ENCODE peak calls at places on chromosomes 3 and 15, in eight cellular contexts. N is glutamatergic neuron; I is body of pancreas; X is activated B cell treated with CpG ODN at 0.5 μM for 24 hours; Z is CD8-positive, alpha-beta T cell; H is mucosa of descending colon; J is transverse colon; W is endothelial cell. L is an unnamed sample.

GRCh38 chr3:64848822-64849221 is 161.0 kb upstream of the ADAMTS9 start:
- DNase-seq in N (no peak), J (peak; percentile 9), Z (no peak), H (peak; percentile 28), W (no peak), X (no peak), I (no peak), L (no peak)

GRCh38 chr3:81270603-81271371 is 490.7 kb downstream of the GBE1 start:
- DNase-seq in N (no peak), J (no peak), W (no peak), Z (no peak), I (no peak), X (no peak), H (no peak), L (no peak)

GRCh38 chr3:197749315-197749600 is 425 bp upstream of the FYTTD1 start:
- DNase-seq in Z (peak; percentile 39), W (no peak), I (peak; percentile 65), J (peak; percentile 63), X (no peak), H (peak; percentile 55), N (peak; percentile 67), L (no peak)

GRCh38 chr3:128133273-128133883 is 9.8 kb upstream of the RUVBL1 start:
- DNase-seq in I (peak; percentile 43), Z (peak; percentile 18), J (peak; percentile 25), N (peak; percentile 32), X (no peak), H (peak; percentile 69), W (peak; percentile 54), L (no peak)

GRCh38 chr15:63510548-63510940 is 6.2 kb downstream of the USP3 start:
- DNase-seq in N (no peak), X (no peak), Z (no peak), W (no peak), J (no peak), I (no peak), H (no peak), L (no peak)

GRCh38 chr3:40780801-40781406 is 256.1 kb downstream of the ZNF621 start:
- DNase-seq in N (peak; percentile 43), W (no peak), J (no peak), X (no peak), I (peak; percentile 46), Z (no peak), H (no peak), L (no peak)

GRCh38 chr3:153219147-153219546 is 57.1 kb downstream of the RAP2B start:
- DNase-seq in W (no peak), J (no peak), H (no peak), I (no peak), Z (no peak), N (no peak), X (no peak), L (no peak)

GRCh38 chr3:23668430-23668904 is 137.3 kb upstream of the UBE2E1 start:
- DNase-seq in I (peak; percentile 8), J (no peak), Z (no peak), N (no peak), X (no peak), H (no peak), W (no peak), L (no peak)

GRCh38 chr15:31085359-31085758 is 16.2 kb downstream of the TRPM1 start:
- DNase-seq in W (no peak), H (no peak), N (no peak), I (no peak), J (no peak), Z (no peak), X (no peak), L (no peak)

GRCh38 chr3:42013652-42014442 is 51.9 kb upstream of the ULK4 start:
- DNase-seq in H (peak; percentile 49), N (peak; percentile 45), I (peak; percentile 43), W (no peak), X (peak; percentile 47), Z (no peak), J (peak; percentile 55), L (peak; percentile 48)

GRCh38 chr3:115469649-115470048 is 153.7 kb upstream of the GAP43 start:
- DNase-seq in I (no peak), Z (no peak), H (no peak), J (no peak), N (no peak), X (no peak), W (no peak), L (no peak)

GRCh38 chr3:30426319-30426993 is 179.9 kb upstream of the TGFBR2 start:
- DNase-seq in N (no peak), I (peak; percentile 37), W (no peak), X (no peak), Z (no peak), J (peak; percentile 27), H (peak; percentile 13), L (no peak)

GRCh38 chr3:188179006-188179966 is 25.3 kb downstream of the LPP start:
- DNase-seq in J (no peak), X (no peak), H (no peak), Z (no peak), W (no peak), I (no peak), N (no peak), L (no peak)

GRCh38 chr3:137906985-137907649 is 102.8 kb upstream of the CLDN18 start:
- DNase-seq in X (no peak), N (peak; percentile 16), W (no peak), H (no peak), I (no peak), J (no peak), Z (no peak), L (no peak)

GRCh38 chr15:35973019-35973418 is 427.1 kb upstream of the DPH6 start:
- DNase-seq in H (no peak), Z (no peak), W (no peak), N (no peak), I (no peak), J (no peak), X (no peak), L (no peak)

GRCh38 chr3:51391075-51391565 is at the start of gene RBM15B:
- DNase-seq in X (peak; percentile 97), I (peak; percentile 98), W (peak; percentile 98), H (peak; percentile 98), J (peak; percentile 98), N (peak; percentile 98), Z (peak; percentile 94), L (peak; percentile 97)

GRCh38 chr3:51391566-51392300 is 648 bp downstream of the RBM15B start:
- DNase-seq in Z (peak; percentile 24), J (peak; percentile 31), N (peak; percentile 50), W (peak; percentile 30), I (peak; percentile 26), H (peak; percentile 40), X (no peak), L (peak; percentile 50)

GRCh38 chr3:51389423-51390183 is 1.5 kb upstream of the RBM15B start:
- DNase-seq in H (peak; percentile 71), Z (no peak), I (peak; percentile 60), J (peak; percentile 62), N (peak; percentile 73), W (peak; percentile 63), X (peak; percentile 34), L (no peak)

GRCh38 chr3:51390186-51390585 is 899 bp upstream of the RBM15B start:
- DNase-seq in X (no peak), H (no peak), N (no peak), W (no peak), Z (no peak), I (no peak), J (no peak), L (no peak)

DNA sequence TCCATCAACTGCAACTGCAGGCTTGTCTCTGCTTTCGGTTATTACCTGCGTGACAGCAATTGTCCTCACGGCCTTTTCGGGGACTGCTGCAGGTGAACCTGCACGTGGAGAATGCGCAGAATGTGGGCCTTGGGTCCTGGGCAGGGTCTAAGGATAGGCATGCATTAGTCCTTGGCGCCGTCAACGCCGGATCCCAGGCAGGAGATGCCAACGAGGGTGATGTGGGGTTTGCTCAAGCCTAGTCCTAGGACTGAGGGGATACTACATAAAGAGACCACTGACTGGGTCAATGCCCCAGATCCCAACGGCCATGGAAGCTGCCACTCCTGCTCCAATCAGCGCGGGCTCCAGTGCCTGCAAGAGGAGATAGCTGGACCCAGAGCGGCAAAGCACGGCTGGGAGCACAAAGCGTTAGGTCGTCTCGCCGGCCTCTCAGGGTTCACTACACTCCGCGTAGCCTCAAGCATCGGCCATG is 448 bp upstream of the RBM15B start:
- DNase-seq in X (no peak), I (no peak), J (no peak), H (no peak), W (no peak), Z (no peak), N (no peak), L (no peak)
- TF ChIP-seq CTCF in X (peak; percentile 49), I (no peak), J (peak; percentile 81), H (no peak), W (peak; percentile 70), Z (no peak), N (peak; percentile 78), L (no peak)

DNA sequence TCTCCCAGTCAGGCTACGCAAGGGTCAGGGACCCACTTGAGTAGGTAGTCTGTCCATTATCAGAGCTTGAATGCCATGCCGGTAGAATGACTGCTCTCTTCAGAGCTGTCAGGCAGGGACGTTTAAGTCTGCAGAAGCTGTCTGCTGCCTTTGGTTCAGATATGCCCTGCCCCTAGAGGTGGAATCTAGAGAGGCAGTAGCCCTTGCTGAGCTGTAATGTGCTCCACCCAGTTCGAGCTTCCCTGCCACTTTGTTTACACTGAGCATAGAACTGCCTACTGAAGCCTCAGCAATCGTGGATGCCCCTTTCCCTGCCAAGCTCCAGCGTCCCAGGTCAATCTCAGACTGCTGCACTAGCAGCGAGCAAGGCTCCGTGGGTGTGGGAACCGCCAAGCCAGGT is 57.5 kb upstream of the SETMAR start:
- DNase-seq in H (no peak), W (no peak), J (no peak), N (no peak), X (no peak), I (no peak), Z (no peak), L (no peak)
- TF ChIP-seq CTCF in H (no peak), W (no peak), J (no peak), N (no peak), X (no peak), I (no peak), Z (no peak), L (no peak)

DNA sequence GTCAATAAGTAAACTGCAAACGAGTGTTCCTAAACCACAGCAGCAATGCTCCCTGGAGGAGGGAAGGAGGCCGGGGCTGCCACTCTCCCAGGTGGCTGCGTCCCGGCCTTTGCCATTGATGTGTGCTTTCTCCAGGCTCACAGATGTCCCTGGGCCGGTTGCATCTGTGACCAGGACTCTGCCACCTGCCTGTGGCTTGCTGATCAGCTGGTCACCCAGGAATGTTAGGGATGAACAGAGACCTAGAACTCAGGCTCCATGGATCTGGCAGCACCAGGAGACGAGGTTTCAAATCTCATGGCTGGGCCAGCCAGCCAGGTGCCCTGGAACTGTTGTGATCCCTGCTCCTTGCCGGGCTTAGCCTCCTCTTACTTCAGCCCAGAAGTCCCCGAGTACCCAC is 65.7 kb downstream of the KLF15 start:
- DNase-seq in X (no peak), Z (no peak), W (no peak), J (no peak), I (no peak), H (no peak), N (peak; percentile 54), L (no peak)
- TF ChIP-seq CTCF in X (no peak), Z (no peak), W (no peak), J (no peak), I (no peak), H (no peak), N (no peak), L (no peak)

DNA sequence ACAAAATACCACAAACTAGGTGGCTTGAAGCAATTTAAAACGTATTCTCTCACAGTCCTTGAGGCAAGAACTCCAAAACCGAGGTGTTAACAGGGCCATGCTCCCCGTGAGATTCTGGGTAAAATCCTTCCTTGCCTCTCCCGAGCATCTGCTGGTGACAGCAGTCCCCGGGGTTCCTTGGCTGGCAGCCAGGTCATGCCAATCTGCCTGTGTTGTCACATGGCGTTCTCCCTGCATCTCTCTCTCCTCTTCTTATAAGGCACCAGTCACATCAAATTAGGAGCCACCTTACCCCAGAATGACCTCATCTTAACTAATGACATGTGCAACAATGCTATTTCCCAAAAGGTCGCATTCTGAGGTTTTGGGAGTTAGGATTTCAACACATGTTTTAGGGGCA is 26.3 kb upstream of the LRRN1 start:
- DNase-seq in N (peak; percentile 22), I (no peak), H (no peak), X (no peak), Z (no peak), W (no peak), J (no peak), L (no peak)
- TF ChIP-seq CTCF in N (no peak), I (no peak), H (no peak), X (no peak), Z (no peak), W (no peak), J (no peak), L (no peak)

L was measured in natural killer cell.